ENCODE peak calls at places on chromosome 18, in seven cellular contexts. S, F, J, R, G, T and X are unnamed samples.

GRCh38 chr18:56166914-56167313 is 471.5 kb downstream of the TXNL1 start:
- DNase-seq in F (no peak), G (no peak), T (no peak), R (no peak), J (no peak), S (no peak), X (no peak)

GRCh38 chr18:41613210-41613609 is 341.8 kb upstream of the PIK3C3 start:
- DNase-seq in F (no peak), R (no peak), G (no peak), S (no peak), J (no peak), T (no peak), X (no peak)

GRCh38 chr18:37243756-37244155 is 321.8 kb downstream of the CELF4 start:
- DNase-seq in J (peak; percentile 12), R (no peak), S (no peak), G (no peak), F (no peak), T (no peak), X (no peak)

GRCh38 chr18:46427216-46427995 is 229.6 kb downstream of the LOXHD1 start:
- DNase-seq in F (no peak), T (no peak), G (no peak), J (no peak), R (no peak), S (no peak), X (no peak)

GRCh38 chr18:8792688-8793316 is 87.4 kb downstream of the MTCL1 start:
- DNase-seq in T (no peak), G (no peak), R (no peak), F (no peak), S (no peak), J (no peak), X (no peak)

GRCh38 chr18:63220903-63221302 is 98.7 kb downstream of the BCL2 start:
- DNase-seq in J (no peak), R (no peak), F (no peak), S (no peak), G (no peak), T (no peak), X (no peak)

GRCh38 chr18:24126155-24126947 is 12.5 kb upstream of the CABYR start:
- DNase-seq in S (no peak), F (peak; percentile 36), J (no peak), R (no peak), T (no peak), G (no peak), X (no peak)

GRCh38 chr18:63290456-63291200 is 28.9 kb downstream of the BCL2 start:
- DNase-seq in S (no peak), T (no peak), G (no peak), R (no peak), F (no peak), J (peak; percentile 86), X (peak; percentile 44)

GRCh38 chr18:28108801-28109200 is 68.1 kb downstream of the CDH2 start:
- DNase-seq in T (no peak), F (no peak), S (no peak), G (peak; percentile 25), J (peak; percentile 54), R (no peak), X (no peak)

GRCh38 chr18:61662726-61663125 is 230.1 kb downstream of the RNF152 start:
- DNase-seq in J (no peak), T (no peak), S (no peak), F (no peak), R (no peak), G (no peak), X (no peak)

GRCh38 chr18:42164556-42164955 is 209.5 kb downstream of the PIK3C3 start:
- DNase-seq in S (no peak), R (no peak), F (no peak), J (no peak), T (no peak), G (peak; percentile 43), X (no peak)

GRCh38 chr18:44729631-44730101 is 49.0 kb downstream of the SETBP1 start:
- DNase-seq in R (no peak), F (peak; percentile 79), G (peak; percentile 97), J (peak; percentile 90), T (no peak), S (no peak), X (peak; percentile 89)

GRCh38 chr18:62741118-62741566 is 25.8 kb downstream of the PHLPP1 start:
- DNase-seq in F (peak; percentile 61), J (peak; percentile 93), T (no peak), S (no peak), G (peak; percentile 91), R (no peak), X (peak; percentile 80)

GRCh38 chr18:2515408-2515807 is 55.9 kb downstream of the METTL4 start:
- DNase-seq in T (no peak), S (no peak), G (peak; percentile 86), F (peak; percentile 93), J (no peak), R (no peak), X (peak; percentile 57)

GRCh38 chr18:80067897-80068296 is 33.7 kb downstream of the RBFA start:
- DNase-seq in T (no peak), S (no peak), G (no peak), R (no peak), F (no peak), J (no peak), X (no peak)

GRCh38 chr18:36189486-36189885 is 2.2 kb downstream of the MOCOS start:
- DNase-seq in T (no peak), G (no peak), S (no peak), R (no peak), J (no peak), F (no peak), X (no peak)

GRCh38 chr18:32717151-32717550 is 55.7 kb downstream of the KLHL14 start:
- DNase-seq in F (no peak), S (no peak), R (no peak), T (no peak), J (no peak), G (no peak), X (no peak)

GRCh38 chr18:64017870-64018269 is 48.0 kb downstream of the SERPINB8 start:
- DNase-seq in F (peak; percentile 13), G (peak; percentile 25), T (no peak), R (peak; percentile 23), J (peak; percentile 42), S (no peak), X (peak; percentile 64)

GRCh38 chr18:74457743-74458465 is 796 bp upstream of the DIPK1C start:
- DNase-seq in F (no peak), S (no peak), R (no peak), J (no peak), T (no peak), G (no peak), X (no peak)

DNA sequence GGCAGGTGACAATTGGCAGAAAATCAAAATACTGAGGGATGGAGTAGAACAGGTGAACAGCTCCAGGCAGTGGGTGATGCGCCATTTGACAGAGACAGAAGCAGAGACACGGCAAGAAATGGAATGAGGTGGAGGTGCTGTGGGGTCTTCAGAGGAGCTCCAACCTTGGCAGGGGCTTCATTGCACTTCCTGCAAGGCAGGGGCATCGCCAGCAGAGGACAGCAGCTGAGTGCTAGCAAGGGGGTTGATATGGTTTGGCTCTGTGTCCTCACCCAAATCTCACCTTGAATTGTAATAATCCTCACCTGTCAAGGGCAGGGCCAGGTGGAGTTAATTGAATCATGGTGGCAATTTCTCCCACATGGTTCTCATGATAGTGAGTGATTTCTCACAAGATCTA is 42.8 kb downstream of the CCDC68 start:
- DNase-seq in S (no peak), T (no peak), R (no peak), J (no peak), G (no peak), F (no peak), X (no peak)
- H3K4ac ChIP-seq in S (no peak overlapping the region), T (no peak overlapping the region), R (no peak overlapping the region), J (no peak overlapping the region), G (no peak overlapping the region), F (no peak overlapping the region), X (no peak overlapping the region)

GRCh38 chr18:58891753-58892152 is 27.1 kb downstream of the ZNF532 start:
- DNase-seq in T (no peak), S (no peak), R (no peak), F (no peak), J (no peak), G (peak; percentile 42), X (no peak)

GRCh38 chr18:58884694-58885093 is 20.0 kb downstream of the ZNF532 start:
- DNase-seq in F (no peak), T (no peak), R (no peak), G (no peak), J (no peak), S (no peak), X (no peak)

GRCh38 chr18:58882681-58883080 is 18.0 kb downstream of the ZNF532 start:
- DNase-seq in G (peak; percentile 34), R (no peak), J (peak; percentile 73), S (no peak), T (no peak), F (peak; percentile 33), X (no peak)

GRCh38 chr18:58887613-58887963 is 22.9 kb downstream of the ZNF532 start:
- DNase-seq in F (no peak), G (peak; percentile 84), J (no peak), S (no peak), R (no peak), T (no peak), X (peak; percentile 11)

GRCh38 chr18:58886864-58887612 is 22.4 kb downstream of the ZNF532 start:
- DNase-seq in F (no peak), S (no peak), R (no peak), T (no peak), G (peak; percentile 19), J (no peak), X (peak; percentile 96)
- H2BK5ac ChIP-seq in F (peak overlapping the region; percentile 3), S (no peak overlapping the region), R (no peak overlapping the region), T (no peak overlapping the region), G (no peak overlapping the region), J (no peak overlapping the region), X (peak overlapping the region; percentile 80)

GRCh38 chr18:805755-806110 is 6.3 kb downstream of the YES1 start:
- DNase-seq in S (no peak), F (no peak), G (no peak), J (no peak), T (no peak), R (no peak), X (no peak)
- H3K4ac ChIP-seq in S (no peak overlapping the region), F (no peak overlapping the region), G (no peak overlapping the region), J (no peak overlapping the region), T (no peak overlapping the region), R (no peak overlapping the region), X (peak overlapping the region; percentile 79)

GRCh38 chr18:10207682-10208081 is 246.8 kb upstream of the APCDD1 start:
- DNase-seq in G (no peak), T (no peak), J (no peak), F (no peak), S (no peak), R (no peak), X (no peak)

GRCh38 chr18:10216809-10217208 is 237.6 kb upstream of the APCDD1 start:
- DNase-seq in T (no peak), R (no peak), G (no peak), J (no peak), F (no peak), S (no peak), X (no peak)

GRCh38 chr18:10215444-10215843 is 239.0 kb upstream of the APCDD1 start:
- DNase-seq in F (no peak), S (no peak), T (no peak), R (no peak), J (no peak), G (no peak), X (no peak)

GRCh38 chr18:10210077-10210476 is 244.4 kb upstream of the APCDD1 start:
- DNase-seq in S (no peak), F (no peak), J (no peak), T (no peak), R (peak; percentile 46), G (no peak), X (no peak)

DNA sequence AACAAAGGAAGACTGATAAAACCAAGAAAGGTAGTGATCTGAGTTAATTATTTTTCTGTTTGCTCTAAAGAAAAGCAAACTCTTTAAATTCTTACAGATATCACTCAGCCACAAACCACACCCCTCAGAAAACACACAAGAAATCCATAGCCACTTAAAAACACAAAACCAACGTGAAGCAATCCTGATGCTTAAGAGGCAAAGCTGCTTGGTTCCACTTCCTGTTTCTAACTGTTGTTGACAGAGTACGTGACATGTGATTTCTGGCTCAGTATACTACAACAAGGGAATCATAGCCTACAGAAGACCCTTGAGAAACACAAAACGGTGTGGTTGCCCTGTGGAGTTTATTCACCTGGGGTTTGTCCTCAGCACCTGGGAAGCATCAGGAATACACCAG is 240.9 kb upstream of the APCDD1 start:
- DNase-seq in F (peak; percentile 33), S (no peak), T (no peak), R (no peak), J (peak; percentile 27), G (peak; percentile 84), X (no peak)
- H2BK5ac ChIP-seq in F (no peak overlapping the region), S (no peak overlapping the region), T (no peak overlapping the region), R (no peak overlapping the region), J (no peak overlapping the region), G (no peak overlapping the region), X (no peak overlapping the region)